ENCODE peak calls at places on chromosome 21, in seven cellular contexts. Y, L, S, B, G, W and J are unnamed samples.

GRCh38 chr21:33291686-33292085 is 25.5 kb downstream of the IL10RB start:
- DNase-seq in G (no peak), L (no peak), B (no peak), S (no peak), W (no peak), Y (no peak), J (no peak)

GRCh38 chr21:45655071-45655470 is 11.5 kb downstream of the PCBP3 start:
- DNase-seq in S (no peak), Y (no peak), L (no peak), B (no peak), W (no peak), G (no peak), J (no peak)

GRCh38 chr21:44436958-44437357 is 18.4 kb upstream of the LRRC3 start:
- DNase-seq in W (peak), S (no peak), L (peak), Y (no peak), G (no peak), B (no peak), J (no peak)

GRCh38 chr21:33022828-33023573 is 2.7 kb upstream of the OLIG2 start:
- DNase-seq in B (no peak), Y (no peak), S (no peak), G (no peak), W (no peak), L (no peak), J (no peak)

GRCh38 chr21:46067505-46068201 is 30.3 kb upstream of the COL6A2 start:
- DNase-seq in Y (no peak), L (peak), B (no peak), S (no peak), W (peak), G (no peak), J (no peak)

GRCh38 chr21:42527489-42528158 is 14.0 kb downstream of the SLC37A1 start:
- DNase-seq in B (no peak), W (no peak), S (no peak), G (no peak), Y (no peak), L (no peak), J (peak)

GRCh38 chr21:32331444-32332305 is 33.0 kb downstream of the MRAP start:
- DNase-seq in Y (no peak), L (no peak), G (peak), S (no peak), B (no peak), W (no peak), J (no peak)

GRCh38 chr21:37367758-37368535 is 1.4 kb downstream of the DYRK1A start:
- DNase-seq in S (no peak), G (peak), B (no peak), L (no peak), W (peak), Y (peak), J (peak)

GRCh38 chr21:43209575-43210453 is 41.0 kb downstream of the CRYAA start:
- DNase-seq in B (peak), L (no peak), S (peak), Y (no peak), G (no peak), W (peak), J (no peak)

GRCh38 chr21:43354016-43354420 is 72.9 kb downstream of the SIK1 start:
- DNase-seq in G (no peak), S (no peak), L (no peak), Y (no peak), W (no peak), B (no peak), J (peak)

GRCh38 chr21:41428311-41428710 is 2.3 kb downstream of the MX1 start:
- DNase-seq in W (no peak), G (no peak), L (no peak), S (no peak), B (no peak), Y (no peak), J (no peak)

GRCh38 chr21:29130234-29130993 is at the start of gene MAP3K7CL:
- DNase-seq in S (peak), W (no peak), B (peak), L (no peak), Y (no peak), G (no peak), J (no peak)

GRCh38 chr21:36077758-36078157 is 7.9 kb downstream of the CBR1 start:
- DNase-seq in B (no peak), S (no peak), G (no peak), L (no peak), Y (no peak), W (no peak), J (no peak)